ENCODE peak calls at places on chromosome 7, in ten cellular contexts. N, B, A, S, C, Y, K, T, G and F are unnamed samples.

GRCh38 chr7:120272896-120273475 is at the start of gene KCND2:
- DNase-seq in N (no peak), B (no peak), A (no peak), S (peak; percentile 6), C (no peak), Y (peak; percentile 69), K (peak; percentile 48), T (peak; percentile 71), G (no peak), F (no peak)

GRCh38 chr7:95549818-95550529 is 46.3 kb downstream of the PDK4 start:
- DNase-seq in N (peak; percentile 51), B (no peak), A (peak; percentile 36), S (peak; percentile 97), C (peak; percentile 90), Y (no peak), K (peak; percentile 79), T (peak; percentile 97), G (peak; percentile 96), F (peak; percentile 98)

GRCh38 chr7:4438723-4439245 is 243.3 kb upstream of the FOXK1 start:
- DNase-seq in N (no peak), B (no peak), A (no peak), S (no peak), C (no peak), Y (no peak), K (no peak), T (no peak), G (no peak), F (no peak)

GRCh38 chr7:34928052-34928451 is 109.2 kb downstream of the DPY19L1 start:
- DNase-seq in N (peak; percentile 31), B (no peak), A (no peak), S (peak; percentile 15), C (peak; percentile 53), Y (peak; percentile 53), K (peak; percentile 78), T (no peak), G (no peak), F (peak; percentile 23)

GRCh38 chr7:67692425-67692824 is 695.8 kb downstream of the TYW1 start:
- DNase-seq in N (no peak), B (no peak), A (no peak), S (no peak), C (peak; percentile 14), Y (no peak), K (no peak), T (no peak), G (no peak), F (peak; percentile 49)

GRCh38 chr7:123154231-123154860 is 45.4 kb downstream of the SLC13A1 start:
- DNase-seq in N (peak; percentile 90), B (no peak), A (peak; percentile 0), S (peak; percentile 91), C (peak; percentile 86), Y (peak; percentile 15), K (no peak), T (no peak), G (peak; percentile 54), F (peak; percentile 91)

GRCh38 chr7:100983451-100984187 is 14.3 kb downstream of the MUC12 start:
- DNase-seq in N (peak; percentile 6), B (peak; percentile 73), A (peak; percentile 71), S (peak; percentile 36), C (peak; percentile 87), Y (no peak), K (no peak), T (no peak), G (peak; percentile 75), F (peak; percentile 73)

GRCh38 chr7:151017370-151017952 is 6.8 kb downstream of the ATG9B start:
- DNase-seq in N (no peak), B (no peak), A (no peak), S (no peak), C (no peak), Y (no peak), K (no peak), T (no peak), G (no peak), F (no peak)

GRCh38 chr7:157400171-157400860 is 63.5 kb downstream of the DNAJB6 start:
- DNase-seq in N (no peak), B (no peak), A (no peak), S (no peak), C (no peak), Y (no peak), K (no peak), T (no peak), G (no peak), F (no peak)

GRCh38 chr7:102119925-102120324 is 166.7 kb upstream of the SH2B2 start:
- DNase-seq in N (no peak), B (no peak), A (no peak), S (no peak), C (no peak), Y (no peak), K (no peak), T (no peak), G (no peak), F (no peak)

GRCh38 chr7:110142939-110143526 is 947.9 kb upstream of the LRRN3 start:
- DNase-seq in N (no peak), B (no peak), A (no peak), S (no peak), C (no peak), Y (no peak), K (no peak), T (no peak), G (no peak), F (no peak)

GRCh38 chr7:2471022-2471329 is 5.2 kb downstream of the GRIFIN start:
- DNase-seq in N (no peak), B (no peak), A (no peak), S (peak; percentile 60), C (peak; percentile 75), Y (no peak), K (no peak), T (no peak), G (no peak), F (peak; percentile 85)

GRCh38 chr7:55099086-55099831 is 80.4 kb downstream of the EGFR start:
- DNase-seq in N (no peak), B (no peak), A (no peak), S (peak; percentile 64), C (no peak), Y (no peak), K (no peak), T (no peak), G (no peak), F (peak; percentile 56)
- H3K4me3 ChIP-seq in N (no peak overlapping the region), B (no peak overlapping the region), A (no peak overlapping the region), S (no peak overlapping the region), C (no peak overlapping the region), Y (no peak overlapping the region), K (no peak overlapping the region), T (no peak overlapping the region), G (no peak overlapping the region), F (no peak overlapping the region)

DNA sequence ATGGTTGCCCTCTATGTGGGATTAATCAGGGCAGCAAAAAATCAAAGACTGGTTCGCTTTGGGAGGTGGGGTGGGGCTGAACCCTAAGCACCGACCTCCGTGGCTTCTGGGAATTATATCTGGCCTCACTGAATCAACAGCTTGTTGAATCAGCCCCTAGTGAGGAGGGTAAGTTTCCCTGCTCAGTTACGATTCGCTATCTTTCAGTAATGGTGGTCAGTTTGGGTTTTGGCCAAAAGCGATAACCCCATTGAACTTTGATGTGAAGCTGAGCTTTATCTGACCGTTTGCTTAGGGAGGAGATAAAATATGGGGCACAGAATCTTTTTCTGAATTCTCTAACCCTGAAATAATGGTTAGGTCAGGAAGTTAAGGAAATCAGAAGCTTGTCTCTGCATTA is 16.6 kb upstream of the ARPC1A start:
- DNase-seq in N (no peak), B (no peak), A (no peak), S (no peak), C (no peak), Y (no peak), K (no peak), T (no peak), G (no peak), F (no peak)
- H3K4me3 ChIP-seq in N (no peak overlapping the region), B (no peak overlapping the region), A (no peak overlapping the region), S (no peak overlapping the region), C (no peak overlapping the region), Y (no peak overlapping the region), K (no peak overlapping the region), T (no peak overlapping the region), G (no peak overlapping the region), F (no peak overlapping the region)

GRCh38 chr7:5466551-5466950 is 42.9 kb upstream of the TNRC18 start:
- DNase-seq in N (no peak), B (no peak), A (no peak), S (no peak), C (no peak), Y (no peak), K (no peak), T (no peak), G (no peak), F (no peak)

GRCh38 chr7:5459084-5459483 is 35.5 kb upstream of the TNRC18 start:
- DNase-seq in N (no peak), B (no peak), A (no peak), S (no peak), C (no peak), Y (no peak), K (no peak), T (no peak), G (no peak), F (no peak)

GRCh38 chr7:5467645-5468044 is 44.0 kb upstream of the TNRC18 start:
- DNase-seq in N (no peak), B (no peak), A (no peak), S (no peak), C (no peak), Y (no peak), K (no peak), T (no peak), G (no peak), F (no peak)

GRCh38 chr7:5457245-5457735 is 33.7 kb upstream of the TNRC18 start:
- DNase-seq in N (no peak), B (no peak), A (no peak), S (no peak), C (no peak), Y (peak; percentile 50), K (no peak), T (no peak), G (no peak), F (no peak)

DNA sequence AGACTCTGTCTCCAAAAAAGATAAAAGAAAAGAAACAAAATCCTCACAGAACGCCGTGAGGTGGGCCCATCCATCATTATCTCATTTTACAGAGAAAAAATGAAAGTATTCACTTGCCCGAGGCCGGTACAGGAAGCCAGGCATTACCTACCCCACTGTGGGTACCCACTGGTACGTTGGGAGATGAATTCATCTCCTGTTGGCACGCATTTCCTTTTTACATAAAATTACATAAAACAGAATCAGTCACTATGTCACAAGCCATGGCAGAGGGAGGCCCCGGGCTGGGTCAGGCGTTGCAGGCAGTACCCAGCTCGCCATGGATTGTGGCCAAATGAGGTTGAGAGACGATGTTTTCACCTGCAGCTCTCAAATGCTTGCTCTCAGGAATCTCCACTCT is 38.6 kb upstream of the TNRC18 start:
- DNase-seq in N (no peak), B (no peak), A (no peak), S (no peak), C (no peak), Y (no peak), K (no peak), T (no peak), G (no peak), F (no peak)
- H3K4me3 ChIP-seq in N (no peak overlapping the region), B (no peak overlapping the region), A (no peak overlapping the region), S (no peak overlapping the region), C (no peak overlapping the region), Y (no peak overlapping the region), K (no peak overlapping the region), T (no peak overlapping the region), G (no peak overlapping the region), F (no peak overlapping the region)

DNA sequence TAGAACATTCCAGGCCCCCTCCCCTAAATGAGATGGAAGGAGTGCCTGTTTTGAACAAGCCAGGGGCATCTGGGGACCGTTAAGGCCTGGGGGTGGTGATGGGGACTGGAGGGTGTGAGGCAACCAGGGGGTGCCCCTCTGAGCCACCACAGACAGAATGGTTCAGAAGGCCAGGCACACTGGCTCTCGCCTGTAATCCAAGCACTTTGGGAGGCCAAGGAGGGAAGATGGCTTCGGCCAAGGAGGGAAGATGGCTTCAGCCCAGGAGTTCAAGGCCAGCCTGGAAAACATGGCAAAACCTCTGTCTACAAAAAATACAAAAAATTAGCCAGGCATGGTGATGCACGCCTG is 173.2 kb upstream of the TNRC18 start:
- DNase-seq in N (no peak), B (no peak), A (no peak), S (no peak), C (no peak), Y (no peak), K (no peak), T (no peak), G (no peak), F (no peak)
- H3K4me3 ChIP-seq in N (peak overlapping the region; percentile 65), B (peak overlapping the region; percentile 87), A (peak overlapping the region; percentile 92), S (peak overlapping the region; percentile 67), C (peak overlapping the region; percentile 97), Y (no peak overlapping the region), K (no peak overlapping the region), T (peak overlapping the region; percentile 81), G (no peak overlapping the region), F (no peak overlapping the region)